ENCODE peak calls at places on chromosomes 16 and 17, in four cellular contexts. Z is hypothalamus; K is ELR; D is stimulated activated CD4-positive, alpha-beta T cell treated with anti-CD3 and anti-CD28 coated beads, Interleukin-12 subunit alpha, Interleukin-12 subunit beta, amount 100 ng/mL, for 4 hours. C is an unnamed sample.

GRCh38 chr16:20867585-20867984 is 32.6 kb downstream of the DCUN1D3 start:
- DNase-seq in D (no peak), Z (no peak), K (peak; percentile 28), C (peak; percentile 43)

GRCh38 chr16:6645758-6646423 is 686.8 kb upstream of the RBFOX1 start:
- DNase-seq in D (no peak), K (no peak), Z (no peak), C (no peak)

GRCh38 chr16:4316732-4317461 is 1.0 kb downstream of the GLIS2 start:
- DNase-seq in K (peak; percentile 58), Z (peak; percentile 57), D (no peak), C (peak; percentile 82)

GRCh38 chr17:42456223-42457106 is 2.2 kb upstream of the ATP6V0A1 start:
- DNase-seq in K (peak; percentile 80), D (no peak), Z (no peak), C (peak; percentile 73)

GRCh38 chr16:89918453-89919347 is at the start of gene MC1R:
- DNase-seq in K (peak; percentile 66), D (no peak), Z (no peak), C (no peak)

GRCh38 chr17:50687200-50688066 is 20.3 kb downstream of the ANKRD40 start:
- DNase-seq in K (no peak), D (no peak), Z (no peak), C (no peak)

GRCh38 chr17:16398270-16399267 is 16.8 kb upstream of the TRPV2 start:
- DNase-seq in Z (no peak), K (peak; percentile 53), D (no peak), C (peak; percentile 22)

GRCh38 chr16:87411375-87412271 is 19.5 kb downstream of the MAP1LC3B start:
- DNase-seq in K (no peak), D (no peak), Z (no peak), C (no peak)

GRCh38 chr16:1612320-1613111 is at the start of gene CRAMP1:
- DNase-seq in D (peak; percentile 11), K (peak; percentile 43), Z (no peak), C (no peak)

GRCh38 chr16:57591870-57592485 is 36.5 kb upstream of the ADGRG1 start:
- DNase-seq in Z (no peak), D (no peak), K (no peak), C (no peak)

GRCh38 chr17:37541880-37542675 is 52.4 kb downstream of the DUSP14 start:
- DNase-seq in D (no peak), Z (no peak), K (peak; percentile 46), C (no peak)

GRCh38 chr17:1072551-1072961 is 75.6 kb downstream of the TIMM22 start:
- DNase-seq in K (no peak), D (no peak), Z (no peak), C (no peak)

GRCh38 chr17:44184212-44184810 is 2.5 kb upstream of the TMUB2 start:
- DNase-seq in D (no peak), Z (no peak), K (no peak), C (no peak)

GRCh38 chr17:79544142-79544914 is 66.5 kb downstream of the RBFOX3 start:
- DNase-seq in K (no peak), D (no peak), Z (no peak), C (no peak)

C was measured in NCI-H226.